ENCODE peak calls at places on chromosomes 13 and 19, in six cellular contexts. P, G, I, E, H and D are unnamed samples.
A peak's percentile ranks its signal among the peaks of the same experiment; 100 is the strongest.

GRCh38 chr13:42883771-42884170 is 102.4 kb downstream of the FAM216B start:
- DNase-seq in P (no peak), G (no peak), I (peak; percentile 8), E (no peak), H (no peak), D (no peak)

GRCh38 chr19:37362733-37363132 is 8.2 kb upstream of the ZNF527 start:
- DNase-seq in P (no peak), G (no peak), I (no peak), E (no peak), H (no peak), D (no peak)

GRCh38 chr13:30423891-30424290 is 1.6 kb downstream of the UBE2L5 start:
- DNase-seq in P (no peak), G (no peak), I (no peak), E (no peak), H (no peak), D (no peak)

GRCh38 chr19:34475026-34475974 is 6.3 kb upstream of the WTIP start:
- DNase-seq in P (no peak), G (peak; percentile 44), I (no peak), E (peak; percentile 67), H (no peak), D (peak; percentile 7)

GRCh38 chr19:41848666-41849065 is 3.8 kb downstream of the DMRTC2 start:
- DNase-seq in P (no peak), G (no peak), I (no peak), E (no peak), H (no peak), D (no peak)

GRCh38 chr13:27968316-27969072 is 621 bp downstream of the CDX2 start:
- DNase-seq in P (no peak), G (no peak), I (no peak), E (no peak), H (no peak), D (no peak)

GRCh38 chr19:8086849-8087248 is 34.3 kb downstream of the CCL25 start:
- DNase-seq in P (no peak), G (no peak), I (no peak), E (no peak), H (no peak), D (no peak)

GRCh38 chr19:55212447-55212846 is 3.1 kb upstream of the PTPRH start:
- DNase-seq in P (no peak), G (no peak), I (no peak), E (no peak), H (no peak), D (no peak)

GRCh38 chr13:113474179-113474578 is 16.3 kb downstream of the DCUN1D2 start:
- DNase-seq in P (no peak), G (no peak), I (no peak), E (no peak), H (no peak), D (no peak)

GRCh38 chr19:48145596-48146254 is 24.4 kb downstream of the LIG1 start:
- DNase-seq in P (no peak), G (no peak), I (no peak), E (no peak), H (no peak), D (no peak)

GRCh38 chr13:98232456-98232855 is 55.4 kb upstream of the RNF113B start:
- DNase-seq in P (no peak), G (peak; percentile 36), I (no peak), E (no peak), H (no peak), D (no peak)

GRCh38 chr13:111852701-111853100 is 214.2 kb upstream of the SOX1 start:
- DNase-seq in P (no peak), G (no peak), I (no peak), E (no peak), H (no peak), D (no peak)

GRCh38 chr19:23075031-23075733 is 41.6 kb upstream of the ZNF730 start:
- DNase-seq in P (no peak), G (peak; percentile 33), I (peak; percentile 63), E (no peak), H (no peak), D (no peak)

GRCh38 chr13:42990991-42991891 is 800 bp downstream of the EPSTI1 start:
- DNase-seq in P (no peak), G (no peak), I (no peak), E (no peak), H (no peak), D (no peak)

GRCh38 chr13:99969934-99970760 is 1.4 kb downstream of the ZIC5 start:
- DNase-seq in P (peak; percentile 33), G (no peak), I (no peak), E (no peak), H (no peak), D (no peak)

GRCh38 chr13:98549006-98549727 is 27.7 kb downstream of the STK24 start:
- DNase-seq in P (no peak), G (peak; percentile 45), I (no peak), E (peak; percentile 85), H (no peak), D (no peak)

GRCh38 chr13:94169783-94170513 is 309.5 kb downstream of the DCT start:
- DNase-seq in P (no peak), G (no peak), I (peak; percentile 35), E (no peak), H (no peak), D (no peak)

GRCh38 chr19:38055655-38056521 is 148.9 kb downstream of the SIPA1L3 start:
- DNase-seq in P (no peak), G (no peak), I (no peak), E (no peak), H (no peak), D (no peak)

GRCh38 chr19:49340069-49340864 is 5.1 kb downstream of the CD37 start:
- DNase-seq in P (no peak), G (no peak), I (no peak), E (no peak), H (no peak), D (no peak)